ENCODE peak calls at places on chromosome 18, in eight cellular contexts. O is NCI-H2107; W is fibroblast of pulmonary artery; J is NCI-H1694; F is activated CD8-positive, alpha-beta memory T cell treated with anti-CD3 and anti-CD28 coated beads for 24 hours; E is CD8-positive, alpha-beta memory T cell; Y is GM23248; I is lung. L is an unnamed sample.

GRCh38 chr18:75158465-75159237 is 50.3 kb downstream of the PTGR3 start:
- DNase-seq in O (no peak), W (no peak), J (no peak), F (no peak), E (no peak), Y (no peak), I (no peak), L (no peak)

GRCh38 chr18:62030091-62030985 is 137.5 kb upstream of the RNF152 start:
- DNase-seq in O (no peak), W (peak), J (no peak), F (no peak), E (no peak), Y (peak), I (no peak), L (no peak)

GRCh38 chr18:12059334-12060181 is 34.1 kb upstream of the ANKRD62 start:
- DNase-seq in O (no peak), W (no peak), J (no peak), F (no peak), E (no peak), Y (no peak), I (no peak), L (no peak)

GRCh38 chr18:31407649-31408048 is 31.1 kb downstream of the DSG4 start:
- DNase-seq in O (no peak), W (no peak), J (no peak), F (no peak), E (no peak), Y (no peak), I (no peak), L (no peak)

GRCh38 chr18:46411862-46412690 is 244.9 kb downstream of the LOXHD1 start:
- DNase-seq in O (peak), W (no peak), J (no peak), F (no peak), E (no peak), Y (no peak), I (no peak), L (peak)

GRCh38 chr18:55912071-55912470 is 324.1 kb upstream of the TCF4 start:
- DNase-seq in O (no peak), W (peak), J (no peak), F (no peak), E (no peak), Y (no peak), I (no peak), L (no peak)

GRCh38 chr18:68833756-68834155 is 35.9 kb downstream of the CCDC102B start:
- DNase-seq in O (no peak), W (no peak), J (no peak), F (no peak), E (no peak), Y (no peak), I (no peak), L (no peak)

GRCh38 chr18:38545071-38545470 is 979.5 kb upstream of the CELF4 start:
- DNase-seq in O (no peak), W (peak), J (peak), F (no peak), E (no peak), Y (no peak), I (no peak), L (peak)

GRCh38 chr18:59902993-59903610 is 3.3 kb downstream of the PMAIP1 start:
- DNase-seq in O (no peak), W (no peak), J (no peak), F (no peak), E (no peak), Y (no peak), I (no peak), L (no peak)

GRCh38 chr18:59484796-59485328 is 125.8 kb upstream of the LMAN1 start:
- DNase-seq in O (no peak), W (peak), J (no peak), F (no peak), E (no peak), Y (peak), I (no peak), L (no peak)

GRCh38 chr18:26457611-26458350 is 90.6 kb downstream of the KCTD1 start:
- DNase-seq in O (no peak), W (no peak), J (peak), F (no peak), E (no peak), Y (no peak), I (no peak), L (no peak)